ENCODE peak calls at places on chromosomes 12 and 14, in seven cellular contexts. E, U, G, D, J, A and Q are unnamed samples.

GRCh38 chr14:66233571-66233970 is 252.6 kb upstream of the CCDC196 start:
- DNase-seq in J (no peak), E (no peak), U (no peak), D (peak; percentile 11), G (no peak), A (no peak), Q (no peak)

GRCh38 chr14:93160353-93160801 is 24.3 kb downstream of the MOAP1 start:
- DNase-seq in E (no peak), A (no peak), G (no peak), J (peak; percentile 31), D (no peak), U (peak; percentile 36), Q (no peak)

GRCh38 chr12:104290320-104290719 is 13.2 kb upstream of the EID3 start:
- DNase-seq in D (no peak), A (no peak), J (no peak), U (no peak), E (no peak), G (no peak), Q (no peak)

GRCh38 chr14:91367173-91368171 is 50.1 kb downstream of the CCDC88C start:
- DNase-seq in D (no peak), A (no peak), U (peak; percentile 82), E (peak; percentile 83), J (peak; percentile 88), G (no peak), Q (no peak)

GRCh38 chr12:80551897-80552296 is 107.9 kb downstream of the PTPRQ start:
- DNase-seq in J (peak; percentile 38), U (no peak), G (no peak), A (no peak), E (no peak), D (no peak), Q (no peak)

GRCh38 chr12:2523881-2524561 is 270.7 kb upstream of the FKBP4 start:
- DNase-seq in G (no peak), D (no peak), U (no peak), J (no peak), A (no peak), E (no peak), Q (no peak)

GRCh38 chr14:96502621-96503251 is 554 bp downstream of the PAPOLA start:
- DNase-seq in E (no peak), G (peak; percentile 65), A (no peak), U (peak; percentile 47), D (peak; percentile 42), J (peak; percentile 58), Q (no peak)

GRCh38 chr14:105665247-105665950 is 139.0 kb downstream of the TMEM121 start:
- DNase-seq in U (no peak), G (no peak), A (no peak), J (no peak), E (no peak), D (no peak), Q (no peak)

GRCh38 chr12:6950401-6950801 is 755 bp upstream of the PTPN6 start:
- DNase-seq in D (no peak), G (no peak), U (peak; percentile 36), A (no peak), E (no peak), J (no peak), Q (no peak)

GRCh38 chr14:103402700-103403099 is 17.5 kb downstream of the MARK3 start:
- DNase-seq in J (peak; percentile 34), E (no peak), U (no peak), D (no peak), A (no peak), G (no peak), Q (no peak)

GRCh38 chr14:37620856-37621255 is 25.4 kb downstream of the TTC6 start:
- DNase-seq in G (no peak), U (no peak), A (no peak), D (no peak), J (no peak), E (no peak), Q (no peak)

GRCh38 chr14:74035556-74035955 is 16.4 kb downstream of the BBOF1 start:
- DNase-seq in A (no peak), E (no peak), U (no peak), D (no peak), J (no peak), G (no peak), Q (no peak)

GRCh38 chr14:23148596-23149249 is 29.7 kb upstream of the CEBPE start:
- DNase-seq in U (no peak), E (no peak), G (no peak), A (no peak), J (no peak), D (no peak), Q (no peak)

GRCh38 chr12:109716512-109717389 is 3.1 kb downstream of the FAM222A start:
- DNase-seq in D (peak; percentile 49), G (peak; percentile 79), U (no peak), A (no peak), J (no peak), E (no peak), Q (no peak)

GRCh38 chr14:61322799-61323290 is 1.5 kb downstream of the PRKCH start:
- DNase-seq in J (peak; percentile 6), D (no peak), G (no peak), A (no peak), E (no peak), U (no peak), Q (no peak)

GRCh38 chr14:77097006-77097688 is 911 bp upstream of the CIPC start:
- DNase-seq in A (no peak), D (no peak), U (no peak), G (no peak), J (no peak), E (no peak), Q (no peak)

GRCh38 chr12:120684523-120684932 is 2.4 kb upstream of the MLEC start:
- DNase-seq in G (no peak), J (no peak), E (no peak), U (peak; percentile 88), A (no peak), D (no peak), Q (no peak)

GRCh38 chr12:113831016-113831415 is 135.1 kb downstream of the RBM19 start:
- DNase-seq in D (no peak), J (no peak), U (no peak), A (no peak), G (no peak), E (no peak), Q (no peak)

GRCh38 chr14:101960225-101960624 is 4.1 kb upstream of the DYNC1H1 start:
- DNase-seq in U (peak; percentile 39), J (no peak), D (no peak), G (peak; percentile 36), E (no peak), A (no peak), Q (no peak)

GRCh38 chr12:132444957-132445883 is 44.7 kb upstream of the FBRSL1 start:
- DNase-seq in U (peak; percentile 85), G (no peak), D (peak; percentile 51), J (no peak), E (peak; percentile 52), A (peak; percentile 54), Q (peak; percentile 87)

GRCh38 chr14:51848120-51848519 is 12.3 kb upstream of the GNG2 start:
- DNase-seq in A (no peak), U (no peak), E (no peak), G (no peak), D (no peak), J (no peak), Q (no peak)

GRCh38 chr12:67274186-67274585 is 5.0 kb downstream of the CAND1 start:
- DNase-seq in A (no peak), U (no peak), J (no peak), D (no peak), E (no peak), G (no peak), Q (no peak)

GRCh38 chr14:91904483-91904882 is 37.1 kb upstream of the TC2N start:
- DNase-seq in D (no peak), U (no peak), G (no peak), A (no peak), E (no peak), J (no peak), Q (no peak)

GRCh38 chr12:133010657-133011297 is 24.6 kb downstream of the ZNF26 start:
- DNase-seq in E (no peak), J (no peak), D (no peak), A (no peak), G (no peak), U (no peak), Q (no peak)

GRCh38 chr14:72480465-72481243 is 413.2 kb downstream of the DPF3 start:
- DNase-seq in J (no peak), G (no peak), D (no peak), A (no peak), U (peak; percentile 59), E (no peak), Q (no peak)

GRCh38 chr12:18275974-18276373 is 14.7 kb downstream of the PIK3C2G start:
- DNase-seq in G (no peak), D (no peak), E (no peak), J (no peak), A (no peak), U (no peak), Q (no peak)

GRCh38 chr12:62562892-62563291 is 96.3 kb downstream of the MON2 start:
- DNase-seq in J (no peak), G (no peak), E (no peak), D (no peak), U (no peak), A (no peak), Q (no peak)